ENCODE peak calls at places on chromosomes 4 and X, in five cellular contexts. M, N, O, V and B are unnamed samples.

GRCh38 chr4:185567828-185568442 is 32.6 kb upstream of the PDLIM3 start:
- DNase-seq in N (no peak), M (peak; percentile 32), O (no peak), V (no peak), B (peak; percentile 48)

GRCh38 chr4:128574706-128575105 is 234.8 kb upstream of the JADE1 start:
- DNase-seq in V (peak; percentile 27), O (peak; percentile 63), M (peak; percentile 80), N (no peak), B (peak; percentile 54)

GRCh38 chr4:155582971-155583437 is 83.6 kb upstream of the GUCY1A1 start:
- DNase-seq in M (peak; percentile 71), O (no peak), V (no peak), N (no peak), B (no peak)

GRCh38 chr4:159016527-159017137 is 86.2 kb upstream of the RAPGEF2 start:
- DNase-seq in N (no peak), O (no peak), M (no peak), V (no peak), B (no peak)

GRCh38 chrX:76796311-76796710 is 368.8 kb downstream of the MAGEE1 start:
- DNase-seq in V (no peak), N (no peak), M (no peak), O (no peak), B (no peak)

GRCh38 chrX:129781134-129782014 is 1.6 kb downstream of the SASH3 start:
- DNase-seq in N (peak; percentile 88), O (peak; percentile 87), M (no peak), V (no peak), B (no peak)

GRCh38 chrX:135625995-135626394 is 87.4 kb upstream of the CT45A1 start:
- DNase-seq in V (peak; percentile 22), O (no peak), N (no peak), M (peak; percentile 9), B (peak; percentile 20)

GRCh38 chrX:153828723-153829548 is 1.4 kb downstream of the PDZD4 start:
- DNase-seq in V (peak; percentile 8), O (no peak), N (no peak), M (no peak), B (peak; percentile 43)

GRCh38 chr4:41256740-41257256 is at the start of gene UCHL1:
- DNase-seq in N (peak; percentile 71), O (no peak), V (peak; percentile 68), M (peak; percentile 76), B (peak; percentile 90)

GRCh38 chrX:16946971-16947562 is 609 bp downstream of the REPS2 start:
- DNase-seq in V (no peak), M (no peak), O (no peak), N (peak; percentile 76), B (peak; percentile 12)

GRCh38 chrX:76014321-76014720 is 158.5 kb upstream of the PBDC1 start:
- DNase-seq in N (no peak), O (no peak), M (no peak), V (no peak), B (no peak)